ENCODE peak calls at places on chromosomes 6 and 20, in five cellular contexts. One of them, this sample, is unnamed.

GRCh38 chr20:58700121-58700780 is 7.7 kb downstream of the NPEPL1 start:
- DNase-seq in ovary: no peak
- DNase-seq in H1: no peak
- DNase-seq in HCT116: no peak
- DNase-seq in endodermal cell: peak; percentile 35
- DNase-seq in this sample: no peak

GRCh38 chr20:31663838-31664695 is 26.4 kb downstream of the COX4I2 start:
- DNase-seq in ovary: no peak
- DNase-seq in H1: no peak
- DNase-seq in HCT116: no peak
- DNase-seq in endodermal cell: peak; percentile 83
- DNase-seq in this sample: no peak

GRCh38 chr20:57756213-57756612 is 46.4 kb upstream of the PMEPA1 start:
- DNase-seq in ovary: no peak
- DNase-seq in H1: no peak
- DNase-seq in HCT116: no peak
- DNase-seq in endodermal cell: no peak
- DNase-seq in this sample: no peak

GRCh38 chr6:83193747-83194582 is 808 bp downstream of the RWDD2A start:
- DNase-seq in ovary: peak; percentile 43
- DNase-seq in H1: peak; percentile 46
- DNase-seq in HCT116: peak; percentile 21
- DNase-seq in endodermal cell: peak; percentile 94
- DNase-seq in this sample: peak; percentile 54

GRCh38 chr6:110689275-110689935 is 125.9 kb downstream of the CDK19 start:
- DNase-seq in ovary: no peak
- DNase-seq in H1: no peak
- DNase-seq in HCT116: no peak
- DNase-seq in endodermal cell: peak; percentile 54
- DNase-seq in this sample: no peak

GRCh38 chr20:47438464-47439381 is 63.0 kb upstream of the NCOA3 start:
- DNase-seq in ovary: no peak
- DNase-seq in H1: no peak
- DNase-seq in HCT116: peak; percentile 33
- DNase-seq in endodermal cell: no peak
- DNase-seq in this sample: no peak

GRCh38 chr20:17936306-17936790 is 32.2 kb downstream of the SNX5 start:
- DNase-seq in ovary: no peak
- DNase-seq in H1: no peak
- DNase-seq in HCT116: no peak
- DNase-seq in endodermal cell: no peak
- DNase-seq in this sample: no peak

GRCh38 chr6:143823463-143824006 is 19.6 kb upstream of the LTV1 start:
- DNase-seq in ovary: no peak
- DNase-seq in H1: no peak
- DNase-seq in HCT116: no peak
- DNase-seq in endodermal cell: no peak
- DNase-seq in this sample: no peak

GRCh38 chr6:140966676-140967075 is 1166.0 kb upstream of the GJE1 start:
- DNase-seq in ovary: no peak
- DNase-seq in H1: no peak
- DNase-seq in HCT116: no peak
- DNase-seq in endodermal cell: no peak
- DNase-seq in this sample: no peak

GRCh38 chr6:53347250-53347920 is 1.4 kb downstream of the ELOVL5 start:
- DNase-seq in ovary: no peak
- DNase-seq in H1: no peak
- DNase-seq in HCT116: no peak
- DNase-seq in endodermal cell: no peak
- DNase-seq in this sample: peak; percentile 16

GRCh38 chr20:4725263-4725550 is 3.5 kb downstream of the PRND start:
- DNase-seq in ovary: no peak
- DNase-seq in H1: no peak
- DNase-seq in HCT116: no peak
- DNase-seq in endodermal cell: no peak
- DNase-seq in this sample: no peak

GRCh38 chr6:12026120-12026519 is 14.0 kb downstream of the HIVEP1 start:
- DNase-seq in ovary: no peak
- DNase-seq in H1: no peak
- DNase-seq in HCT116: no peak
- DNase-seq in endodermal cell: no peak
- DNase-seq in this sample: no peak

GRCh38 chr6:490251-491037 is 98.9 kb downstream of the IRF4 start:
- DNase-seq in ovary: no peak
- DNase-seq in H1: no peak
- DNase-seq in HCT116: no peak
- DNase-seq in endodermal cell: no peak
- DNase-seq in this sample: no peak

GRCh38 chr6:165600606-165601005 is 62.4 kb downstream of the PDE10A start:
- DNase-seq in ovary: no peak
- DNase-seq in H1: no peak
- DNase-seq in HCT116: no peak
- DNase-seq in endodermal cell: no peak
- DNase-seq in this sample: no peak

GRCh38 chr6:108592371-108593337 is 31.9 kb downstream of the FOXO3 start:
- DNase-seq in ovary: no peak
- DNase-seq in H1: no peak
- DNase-seq in HCT116: no peak
- DNase-seq in endodermal cell: no peak
- DNase-seq in this sample: peak; percentile 89

GRCh38 chr6:162442675-162443074 is 284.9 kb downstream of the PRKN start:
- DNase-seq in ovary: no peak
- DNase-seq in H1: peak; percentile 31
- DNase-seq in HCT116: no peak
- DNase-seq in endodermal cell: peak; percentile 83
- DNase-seq in this sample: no peak

GRCh38 chr6:4620284-4621228 is 155.6 kb upstream of the CDYL start:
- DNase-seq in ovary: no peak
- DNase-seq in H1: no peak
- DNase-seq in HCT116: no peak
- DNase-seq in endodermal cell: no peak
- DNase-seq in this sample: no peak

GRCh38 chr20:62808211-62808865 is 3.7 kb downstream of the OGFR start:
- DNase-seq in ovary: peak; percentile 63
- DNase-seq in H1: no peak
- DNase-seq in HCT116: no peak
- DNase-seq in endodermal cell: peak; percentile 95
- DNase-seq in this sample: no peak

GRCh38 chr6:14371530-14371929 is 254.0 kb downstream of the CD83 start:
- DNase-seq in ovary: no peak
- DNase-seq in H1: no peak
- DNase-seq in HCT116: no peak
- DNase-seq in endodermal cell: no peak
- DNase-seq in this sample: no peak

GRCh38 chr6:139230421-139230840 is 61.4 kb downstream of the TXLNB start:
- DNase-seq in ovary: no peak
- DNase-seq in H1: no peak
- DNase-seq in HCT116: no peak
- DNase-seq in endodermal cell: peak; percentile 61
- DNase-seq in this sample: peak; percentile 73
- TF ChIP-seq CTCF in ovary: no peak
- TF ChIP-seq CTCF in H1: peak; percentile 21
- TF ChIP-seq CTCF in HCT116: no peak
- TF ChIP-seq CTCF in endodermal cell: peak; percentile 34
- TF ChIP-seq CTCF in this sample: peak; percentile 9

DNA sequence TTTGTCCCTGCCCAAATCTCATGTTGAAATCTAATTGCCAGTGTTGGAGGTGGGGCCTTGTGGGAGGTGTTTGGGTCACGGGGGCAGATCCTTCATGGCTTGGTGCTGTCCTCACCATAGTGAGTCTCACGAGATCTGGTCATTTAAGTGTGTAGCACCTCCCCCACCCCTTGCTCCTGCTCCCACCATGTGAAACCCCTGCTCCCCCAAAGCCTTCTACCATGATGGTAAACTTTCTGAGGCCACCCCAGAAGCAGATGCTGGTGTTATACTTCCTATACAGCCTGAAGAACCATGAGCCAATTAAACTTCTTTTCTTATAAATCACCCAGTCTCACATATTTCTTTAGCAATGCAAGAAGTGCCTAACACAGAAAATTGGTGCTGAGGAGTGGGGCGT is 19.9 kb upstream of the THBS2 start:
- DNase-seq in ovary: no peak
- DNase-seq in H1: no peak
- DNase-seq in HCT116: no peak
- DNase-seq in endodermal cell: no peak
- DNase-seq in this sample: no peak
- H3K4me3 ChIP-seq in ovary: no peak overlapping the region
- H3K4me3 ChIP-seq in H1: no peak overlapping the region
- H3K4me3 ChIP-seq in HCT116: no peak overlapping the region
- H3K4me3 ChIP-seq in endodermal cell: no peak overlapping the region
- H3K4me3 ChIP-seq in this sample: no peak overlapping the region

GRCh38 chr20:36587388-36588136 is 14.2 kb downstream of the TGIF2 start:
- DNase-seq in ovary: no peak
- DNase-seq in H1: no peak
- DNase-seq in HCT116: no peak
- DNase-seq in endodermal cell: no peak
- DNase-seq in this sample: no peak

GRCh38 chr20:36591281-36591680 is 14.3 kb upstream of the RAB5IF start:
- DNase-seq in ovary: no peak
- DNase-seq in H1: no peak
- DNase-seq in HCT116: no peak
- DNase-seq in endodermal cell: no peak
- DNase-seq in this sample: no peak

GRCh38 chr20:36593347-36593746 is 12.2 kb upstream of the RAB5IF start:
- DNase-seq in ovary: no peak
- DNase-seq in H1: no peak
- DNase-seq in HCT116: no peak
- DNase-seq in endodermal cell: no peak
- DNase-seq in this sample: no peak

GRCh38 chr20:36591854-36592641 is 13.5 kb upstream of the RAB5IF start:
- DNase-seq in ovary: peak; percentile 34
- DNase-seq in H1: no peak
- DNase-seq in HCT116: peak; percentile 22
- DNase-seq in endodermal cell: peak; percentile 64
- DNase-seq in this sample: peak; percentile 69
- TF ChIP-seq CTCF in ovary: peak; percentile 46
- TF ChIP-seq CTCF in H1: peak; percentile 65
- TF ChIP-seq CTCF in HCT116: peak; percentile 49
- TF ChIP-seq CTCF in endodermal cell: peak; percentile 47
- TF ChIP-seq CTCF in this sample: peak; percentile 65

GRCh38 chr6:125792680-125793079 is 1.9 kb downstream of the NCOA7 start:
- DNase-seq in ovary: no peak
- DNase-seq in H1: no peak
- DNase-seq in HCT116: no peak
- DNase-seq in endodermal cell: no peak
- DNase-seq in this sample: no peak
- H3K4me3 ChIP-seq in ovary: no peak overlapping the region
- H3K4me3 ChIP-seq in H1: no peak overlapping the region
- H3K4me3 ChIP-seq in HCT116: no peak overlapping the region
- H3K4me3 ChIP-seq in endodermal cell: no peak overlapping the region
- H3K4me3 ChIP-seq in this sample: peak overlapping the region; percentile 0

This sample was measured in foreskin fibroblast.